ENCODE peak calls at places on chromosome 22, in ten cellular contexts. S is BE2C; C is effector memory CD4-positive, alpha-beta T cell; O is adipocyte; N is mucosa of descending colon; D is left ventricle myocardium inferior; Q is endodermal cell; P is DND-41; Z is naive thymus-derived CD4-positive, alpha-beta T cell; L is psoas muscle. G is an unnamed sample. For H3K4me1, the result is how much of the 10 kb centered on the place peaks cover.

GRCh38 chr22:28019881-28020861 is 101.1 kb upstream of the PITPNB start:
- DNase-seq in D (peak), Q (peak), S (peak), P (peak), N (peak), O (peak), Z (peak), C (peak), L (peak), G (peak)

GRCh38 chr22:35839811-35840739 is 122.4 kb downstream of the APOL5 start:
- DNase-seq in C (no peak), S (peak), Z (no peak), O (peak), N (peak), D (peak), Q (peak), P (no peak), L (peak), G (peak)

GRCh38 chr22:50576070-50576469 is 2.2 kb downstream of the CPT1B start:
- DNase-seq in P (no peak), Z (no peak), Q (peak), S (peak), L (no peak), O (peak), D (no peak), C (no peak), N (no peak), G (peak)

GRCh38 chr22:49701380-49702067 is 126.1 kb downstream of the BRD1 start:
- DNase-seq in D (no peak), Q (peak), N (no peak), P (no peak), C (no peak), Z (no peak), O (no peak), L (no peak), S (no peak), G (no peak)

GRCh38 chr22:47281126-47282106 is 519.0 kb downstream of the TBC1D22A start:
- DNase-seq in L (peak), S (no peak), C (no peak), D (no peak), O (no peak), Q (no peak), Z (no peak), P (no peak), N (no peak), G (no peak)

GRCh38 chr22:42396621-42397331 is 35.4 kb downstream of the NFAM1 start:
- DNase-seq in Q (no peak), S (no peak), L (no peak), N (no peak), Z (no peak), P (no peak), D (no peak), C (no peak), O (no peak), G (no peak)

GRCh38 chr22:31628362-31628761 is 33.7 kb downstream of the PISD start:
- DNase-seq in P (no peak), N (peak), D (no peak), Z (no peak), O (no peak), L (no peak), S (no peak), C (no peak), Q (no peak), G (no peak)

GRCh38 chr22:39439170-39439569 is 17.6 kb upstream of the MGAT3 start:
- DNase-seq in P (no peak), D (no peak), Z (no peak), C (no peak), Q (no peak), O (peak), N (no peak), L (no peak), S (no peak), G (no peak)

GRCh38 chr22:49937758-49938564 is 19.5 kb downstream of the CRELD2 start:
- DNase-seq in Z (no peak), O (no peak), D (no peak), C (no peak), S (no peak), P (no peak), N (peak), L (no peak), Q (no peak), G (no peak)

GRCh38 chr22:23673826-23674690 is 16.8 kb upstream of the RGL4 start:
- DNase-seq in D (no peak), Z (no peak), N (no peak), Q (peak), L (peak), C (no peak), P (no peak), O (no peak), S (no peak), G (no peak)

GRCh38 chr22:31646186-31647019 is 15.6 kb downstream of the PISD start:
- DNase-seq in N (no peak), O (peak), C (no peak), S (no peak), P (no peak), Q (no peak), Z (no peak), L (no peak), D (no peak), G (no peak)

GRCh38 chr22:44729391-44730012 is 22.9 kb upstream of the ARHGAP8 start:
- DNase-seq in D (peak), N (peak), S (peak), O (no peak), C (no peak), L (peak), Z (no peak), Q (no peak), P (no peak), G (no peak)

GRCh38 chr22:36009085-36009484 is 19.5 kb downstream of the RBFOX2 start:
- DNase-seq in Z (no peak), C (no peak), N (no peak), L (no peak), D (no peak), O (no peak), P (no peak), Q (no peak), S (no peak), G (no peak)

GRCh38 chr22:39264344-39265116 is 19.7 kb upstream of the PDGFB start:
- DNase-seq in C (no peak), S (no peak), N (peak), L (peak), P (no peak), O (no peak), D (peak), Q (no peak), Z (no peak), G (no peak)

GRCh38 chr22:23901600-23901999 is 7.4 kb downstream of the MIF start:
- DNase-seq in S (no peak), Q (no peak), L (no peak), N (no peak), C (no peak), D (no peak), O (no peak), P (no peak), Z (no peak), G (no peak)

GRCh38 chr22:49258107-49259010 is 569.3 kb downstream of the BRD1 start:
- DNase-seq in C (no peak), O (no peak), S (no peak), D (no peak), Z (no peak), Q (peak), P (no peak), L (no peak), N (no peak), G (no peak)

GRCh38 chr22:35837328-35837727 is 119.7 kb downstream of the APOL5 start:
- DNase-seq in L (no peak), C (no peak), D (no peak), S (no peak), Q (no peak), N (no peak), Z (no peak), P (no peak), O (no peak), G (no peak)

GRCh38 chr22:48758021-48758561 is 1069.6 kb downstream of the BRD1 start:
- DNase-seq in P (no peak), N (peak), Q (peak), Z (no peak), S (no peak), L (no peak), C (no peak), D (no peak), O (no peak), G (no peak)

GRCh38 chr22:33129621-33130020 is 71.4 kb upstream of the SYN3 start:
- DNase-seq in O (no peak), D (no peak), Z (no peak), S (no peak), L (no peak), Q (peak), P (no peak), C (no peak), N (no peak), G (no peak)

GRCh38 chr22:24950272-24950902 is 2.1 kb upstream of the KIAA1671 start:
- DNase-seq in D (no peak), N (no peak), L (no peak), Z (no peak), S (no peak), O (no peak), Q (peak), P (no peak), C (no peak), G (peak)

GRCh38 chr22:17085277-17086091 is 684 bp downstream of the IL17RA start:
- DNase-seq in P (no peak), O (peak), N (peak), L (peak), S (no peak), C (no peak), D (peak), Z (peak), Q (peak), G (peak)

GRCh38 chr22:17269607-17270261 is 50.5 kb upstream of the ADA2 start:
- DNase-seq in Z (no peak), D (no peak), O (no peak), S (no peak), P (no peak), Q (peak), C (no peak), N (peak), L (no peak), G (no peak)

GRCh38 chr22:17257578-17257977 is 38.3 kb upstream of the ADA2 start:
- DNase-seq in P (no peak), C (no peak), Z (no peak), O (no peak), S (no peak), L (no peak), Q (peak), N (no peak), D (no peak), G (no peak)

GRCh38 chr22:32539631-32540449 is 65.2 kb downstream of the FBXO7 start:
- DNase-seq in C (no peak), S (no peak), D (no peak), L (peak), O (no peak), P (no peak), Q (no peak), Z (no peak), N (no peak), G (no peak)

GRCh38 chr22:27879923-27880322 is 39.1 kb downstream of the PITPNB start:
- DNase-seq in Q (peak), L (no peak), Z (no peak), C (no peak), O (peak), S (peak), P (peak), D (no peak), N (no peak), G (peak)

GRCh38 chr22:24466831-24467249 is 28.3 kb upstream of the UPB1 start:
- DNase-seq in D (peak), S (no peak), C (no peak), Z (no peak), L (no peak), P (no peak), N (no peak), Q (no peak), O (peak), G (no peak)

GRCh38 chr22:49574861-49575702 is 252.6 kb downstream of the BRD1 start:
- DNase-seq in N (no peak), Q (peak), O (no peak), D (peak), Z (no peak), S (no peak), L (peak), C (no peak), P (no peak), G (peak)

GRCh38 chr22:49724893-49725489 is 102.7 kb downstream of the BRD1 start:
- DNase-seq in S (peak), Z (peak), N (peak), D (peak), Q (peak), L (peak), C (peak), O (peak), P (no peak), G (peak)

GRCh38 chr22:39898997-39899396 is 1.9 kb upstream of the GRAP2 start:
- DNase-seq in N (no peak), S (no peak), Z (no peak), P (no peak), O (no peak), C (no peak), Q (no peak), D (no peak), L (no peak), G (no peak)

GRCh38 chr22:32545801-32546200 is 71.2 kb downstream of the FBXO7 start:
- DNase-seq in Z (no peak), L (no peak), Q (no peak), P (no peak), C (no peak), N (no peak), O (peak), S (no peak), D (no peak), G (no peak)

GRCh38 chr22:39383841-39384625 is 15.5 kb upstream of the TAB1 start:
- DNase-seq in S (no peak), P (no peak), Q (no peak), D (no peak), C (no peak), N (no peak), O (no peak), Z (no peak), L (no peak), G (no peak)

GRCh38 chr22:42747701-42748513 is 27.2 kb upstream of the A4GALT start:
- DNase-seq in L (no peak), O (peak), N (no peak), Q (no peak), Z (no peak), S (no peak), D (no peak), P (no peak), C (no peak), G (no peak)

DNA sequence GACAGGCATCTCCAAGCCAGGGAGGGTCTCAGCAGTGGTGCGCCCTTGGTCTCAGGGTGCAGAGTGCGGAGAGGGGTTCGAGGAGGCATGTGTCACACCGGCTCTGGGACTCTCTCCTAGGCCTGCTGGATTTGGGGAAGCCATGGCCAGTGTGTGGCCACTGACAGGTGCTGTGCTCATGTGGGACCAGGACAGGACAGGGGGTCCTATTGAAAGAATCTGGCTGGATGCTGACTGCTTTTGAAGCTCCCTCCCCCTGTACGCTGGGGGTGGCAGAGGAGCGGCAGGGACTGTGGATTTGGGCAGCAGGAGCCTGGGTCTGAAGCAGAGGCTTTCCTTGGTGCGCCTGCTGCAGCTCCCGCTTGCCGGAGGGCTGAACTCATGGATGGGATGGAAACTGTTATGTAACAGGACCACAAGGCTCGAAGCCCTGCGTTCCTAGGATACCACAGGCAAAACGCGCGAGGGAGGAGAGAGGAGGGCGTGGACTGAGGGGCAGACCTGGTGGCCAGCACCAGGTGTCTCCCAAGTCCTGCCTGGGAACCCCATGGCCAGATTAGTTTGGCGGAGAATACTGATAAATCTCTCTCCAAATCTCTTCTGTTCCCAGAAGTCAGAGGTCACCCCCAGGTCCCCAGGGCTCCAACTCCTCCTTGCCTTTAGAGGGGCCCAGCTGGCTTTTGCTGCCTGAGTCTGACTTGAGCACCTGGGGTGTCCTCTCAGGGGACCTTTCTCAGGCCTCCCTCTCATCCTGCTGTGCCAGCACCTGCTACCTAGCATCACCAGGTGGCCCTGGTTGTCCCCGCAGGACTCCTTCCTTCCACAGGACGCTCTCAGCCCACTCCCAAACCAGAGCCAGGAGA is 13.8 kb upstream of the TEF start:
- DNase-seq in N (peak), P (no peak), S (peak), Q (no peak), D (peak), O (peak), C (no peak), Z (no peak), L (no peak), G (no peak)
- H3K4me3 ChIP-seq in N (no peak), P (no peak), S (peak), Q (no peak), D (peak), O (peak), C (no peak), Z (no peak), L (peak), G (no peak)

GRCh38 chr22:26586556-26587325 is 3.2 kb downstream of the TPST2 start:
- DNase-seq in D (peak), L (no peak), Z (peak), S (no peak), Q (no peak), N (peak), O (no peak), C (no peak), P (no peak), G (no peak)

GRCh38 chr22:26587991-26588613 is 1.8 kb downstream of the TPST2 start:
- DNase-seq in D (no peak), C (no peak), S (no peak), P (no peak), Z (no peak), Q (no peak), N (no peak), L (no peak), O (peak), G (no peak)

GRCh38 chr22:26584010-26584409 is 5.9 kb downstream of the TPST2 start:
- DNase-seq in L (no peak), C (no peak), Z (no peak), N (no peak), P (no peak), D (no peak), Q (no peak), O (no peak), S (no peak), G (no peak)

GRCh38 chr22:26581769-26582168 is 8.2 kb downstream of the TPST2 start:
- DNase-seq in Q (no peak), D (no peak), S (no peak), N (no peak), P (no peak), O (no peak), C (no peak), Z (no peak), L (no peak), G (no peak)

GRCh38 chr22:26585104-26585790 is 4.7 kb downstream of the TPST2 start:
- DNase-seq in S (peak), N (no peak), P (peak), O (peak), Q (no peak), C (no peak), D (peak), Z (no peak), L (peak), G (no peak)
- H3K4me1 ChIP-seq in S (under half), N (under half), P (under half), O (under half), Q (under half), C (under half), D (half or more), Z (under half), L (under half), G (under half)

DNA sequence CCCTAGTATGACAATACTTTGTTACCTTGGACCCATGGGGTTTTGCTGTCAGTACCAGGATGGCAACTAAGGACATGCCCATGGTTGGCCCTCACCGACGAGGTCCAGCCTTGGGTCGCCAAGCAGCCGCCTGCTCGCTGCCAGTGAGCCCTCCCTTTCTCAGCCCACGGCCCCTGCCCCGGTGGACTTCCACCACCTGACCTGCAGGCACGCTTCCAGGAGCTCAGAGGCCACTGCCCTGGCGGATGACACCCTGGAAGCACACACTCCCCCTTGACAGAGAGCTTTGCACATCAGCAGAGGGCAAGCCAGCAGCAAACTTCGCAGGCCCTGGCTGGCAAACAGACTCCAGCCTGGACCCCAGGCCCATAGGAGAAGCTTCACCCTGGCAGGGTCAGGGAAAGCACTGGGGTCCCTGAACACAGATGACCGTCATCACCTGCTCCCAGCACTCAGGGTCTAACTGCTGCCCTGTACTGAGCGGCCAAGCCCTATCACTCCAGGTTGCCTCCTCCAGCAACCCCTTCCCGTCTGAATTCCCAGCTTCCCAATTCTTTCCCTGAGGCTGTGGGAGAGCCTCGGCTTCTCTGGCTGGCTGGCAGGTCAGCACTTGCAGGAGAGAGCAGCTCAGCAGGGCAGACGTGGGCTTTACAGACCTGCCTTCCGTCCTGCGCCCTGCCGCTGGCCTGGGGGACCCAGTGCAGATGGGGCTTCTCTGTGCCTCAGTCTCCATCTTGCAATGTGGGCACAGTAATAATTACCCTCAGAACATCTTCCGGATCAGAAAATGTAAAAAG is 2.7 kb upstream of the PPARA start:
- DNase-seq in Z (no peak), P (no peak), N (peak), L (peak), Q (peak), O (no peak), D (peak), S (no peak), C (no peak), G (no peak)
- H3K4me3 ChIP-seq in Z (no peak), P (no peak), N (no peak), L (peak), Q (no peak), O (no peak), D (no peak), S (no peak), C (no peak), G (no peak)

GRCh38 chr22:21867528-21868266 is at the start of gene MAPK1:
- DNase-seq in Q (peak), S (peak), O (peak), P (peak), L (peak), Z (peak), N (peak), C (peak), D (peak), G (peak)
- H3K4me1 ChIP-seq in Q (under half), S (under half), O (under half), P (under half), L (under half), Z (under half), N (under half), C (under half), D (under half), G (under half)

DNA sequence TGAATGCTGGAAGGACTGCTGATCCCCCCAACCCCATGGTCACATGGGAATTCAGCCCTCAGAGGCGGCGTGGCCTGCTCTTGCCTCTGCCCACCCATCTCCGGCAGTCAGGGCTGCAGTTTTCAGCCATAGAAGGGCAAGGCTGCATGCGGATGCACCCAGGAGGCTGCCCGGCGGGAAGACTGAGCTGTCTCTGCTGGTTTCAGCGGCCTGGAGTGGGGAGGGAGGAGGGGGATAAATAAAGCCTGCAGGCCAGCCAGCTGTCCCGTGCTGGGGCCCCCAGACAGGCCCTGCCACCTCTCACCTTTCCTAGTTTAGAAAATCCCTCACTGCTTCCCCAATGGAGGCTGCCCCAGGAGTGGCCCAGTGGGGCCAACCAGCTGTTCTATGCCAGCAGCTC is 4.8 kb downstream of the MICALL1 start:
- DNase-seq in P (no peak), C (no peak), D (no peak), S (no peak), N (no peak), L (no peak), Z (no peak), O (no peak), Q (peak), G (no peak)
- H3K4me3 ChIP-seq in P (no peak), C (no peak), D (no peak), S (no peak), N (no peak), L (no peak), Z (no peak), O (no peak), Q (no peak), G (no peak)

G was measured in HAP-1.